ENCODE peak calls at places on chromosomes 1 and 21, in nine cellular contexts. One of them, this sample, is unnamed.

GRCh38 chr1:181043025-181043880 is 9.5 kb downstream of the MR1 start:
- DNase-seq in lower leg skin: no peak
- DNase-seq in mucosa of descending colon: peak; percentile 63
- DNase-seq in Calu3: no peak
- DNase-seq in posterior cingulate gyrus: no peak
- DNase-seq in KBM-7: peak; percentile 71
- DNase-seq in activated naive CD4-positive, alpha-beta T cell: no peak
- DNase-seq in IMR-90: peak; percentile 43
- DNase-seq in stimulated activated CD4-positive, alpha-beta T cell treated with anti-CD3 and anti-CD28 coated beads, Interleukin-1b, Interleukin-23, amount 100 ng/mL, for 24 hours: no peak
- DNase-seq in this sample: no peak

GRCh38 chr1:201171063-201172036 is 17.1 kb upstream of the TMEM9 start:
- DNase-seq in lower leg skin: peak; percentile 87
- DNase-seq in mucosa of descending colon: peak; percentile 57
- DNase-seq in Calu3: peak; percentile 86
- DNase-seq in posterior cingulate gyrus: peak; percentile 90
- DNase-seq in KBM-7: peak; percentile 36
- DNase-seq in activated naive CD4-positive, alpha-beta T cell: no peak
- DNase-seq in IMR-90: peak; percentile 46
- DNase-seq in stimulated activated CD4-positive, alpha-beta T cell treated with anti-CD3 and anti-CD28 coated beads, Interleukin-1b, Interleukin-23, amount 100 ng/mL, for 24 hours: no peak
- DNase-seq in this sample: peak; percentile 36

GRCh38 chr1:53637726-53638640 is 101.0 kb downstream of the GLIS1 start:
- DNase-seq in lower leg skin: peak; percentile 82
- DNase-seq in mucosa of descending colon: no peak
- DNase-seq in Calu3: no peak
- DNase-seq in posterior cingulate gyrus: peak; percentile 57
- DNase-seq in KBM-7: peak; percentile 38
- DNase-seq in activated naive CD4-positive, alpha-beta T cell: no peak
- DNase-seq in IMR-90: no peak
- DNase-seq in stimulated activated CD4-positive, alpha-beta T cell treated with anti-CD3 and anti-CD28 coated beads, Interleukin-1b, Interleukin-23, amount 100 ng/mL, for 24 hours: no peak
- DNase-seq in this sample: no peak

GRCh38 chr1:53068314-53069084 is 6.5 kb downstream of the PODN start:
- DNase-seq in lower leg skin: no peak
- DNase-seq in mucosa of descending colon: no peak
- DNase-seq in Calu3: no peak
- DNase-seq in posterior cingulate gyrus: peak; percentile 66
- DNase-seq in KBM-7: no peak
- DNase-seq in activated naive CD4-positive, alpha-beta T cell: no peak
- DNase-seq in IMR-90: no peak
- DNase-seq in stimulated activated CD4-positive, alpha-beta T cell treated with anti-CD3 and anti-CD28 coated beads, Interleukin-1b, Interleukin-23, amount 100 ng/mL, for 24 hours: no peak
- DNase-seq in this sample: no peak

GRCh38 chr1:78855258-78855657 is 151.3 kb downstream of the ADGRL4 start:
- DNase-seq in lower leg skin: no peak
- DNase-seq in mucosa of descending colon: no peak
- DNase-seq in Calu3: no peak
- DNase-seq in posterior cingulate gyrus: no peak
- DNase-seq in KBM-7: no peak
- DNase-seq in activated naive CD4-positive, alpha-beta T cell: no peak
- DNase-seq in IMR-90: no peak
- DNase-seq in stimulated activated CD4-positive, alpha-beta T cell treated with anti-CD3 and anti-CD28 coated beads, Interleukin-1b, Interleukin-23, amount 100 ng/mL, for 24 hours: no peak
- DNase-seq in this sample: no peak

GRCh38 chr21:17613242-17613676 is 558 bp upstream of the BTG3 start:
- DNase-seq in lower leg skin: peak; percentile 91
- DNase-seq in mucosa of descending colon: peak; percentile 42
- DNase-seq in Calu3: peak; percentile 0
- DNase-seq in posterior cingulate gyrus: peak; percentile 84
- DNase-seq in KBM-7: no peak
- DNase-seq in activated naive CD4-positive, alpha-beta T cell: no peak
- DNase-seq in IMR-90: no peak
- DNase-seq in stimulated activated CD4-positive, alpha-beta T cell treated with anti-CD3 and anti-CD28 coated beads, Interleukin-1b, Interleukin-23, amount 100 ng/mL, for 24 hours: no peak
- DNase-seq in this sample: peak; percentile 23

GRCh38 chr1:79791488-79792211 is 785.1 kb upstream of the ADGRL4 start:
- DNase-seq in lower leg skin: no peak
- DNase-seq in mucosa of descending colon: no peak
- DNase-seq in Calu3: no peak
- DNase-seq in posterior cingulate gyrus: no peak
- DNase-seq in KBM-7: no peak
- DNase-seq in activated naive CD4-positive, alpha-beta T cell: no peak
- DNase-seq in IMR-90: no peak
- DNase-seq in stimulated activated CD4-positive, alpha-beta T cell treated with anti-CD3 and anti-CD28 coated beads, Interleukin-1b, Interleukin-23, amount 100 ng/mL, for 24 hours: no peak
- DNase-seq in this sample: peak; percentile 44

GRCh38 chr1:41353744-41354143 is 7.5 kb upstream of the FOXO6 start:
- DNase-seq in lower leg skin: peak; percentile 61
- DNase-seq in mucosa of descending colon: no peak
- DNase-seq in Calu3: peak; percentile 74
- DNase-seq in posterior cingulate gyrus: peak; percentile 53
- DNase-seq in KBM-7: no peak
- DNase-seq in activated naive CD4-positive, alpha-beta T cell: no peak
- DNase-seq in IMR-90: no peak
- DNase-seq in stimulated activated CD4-positive, alpha-beta T cell treated with anti-CD3 and anti-CD28 coated beads, Interleukin-1b, Interleukin-23, amount 100 ng/mL, for 24 hours: no peak
- DNase-seq in this sample: no peak

GRCh38 chr1:32981003-32981909 is 16.6 kb upstream of the RNF19B start:
- DNase-seq in lower leg skin: no peak
- DNase-seq in mucosa of descending colon: peak; percentile 79
- DNase-seq in Calu3: peak; percentile 79
- DNase-seq in posterior cingulate gyrus: no peak
- DNase-seq in KBM-7: peak; percentile 91
- DNase-seq in activated naive CD4-positive, alpha-beta T cell: peak; percentile 15
- DNase-seq in IMR-90: peak; percentile 94
- DNase-seq in stimulated activated CD4-positive, alpha-beta T cell treated with anti-CD3 and anti-CD28 coated beads, Interleukin-1b, Interleukin-23, amount 100 ng/mL, for 24 hours: peak; percentile 33
- DNase-seq in this sample: peak; percentile 90

GRCh38 chr1:175853681-175854080 is 110.3 kb upstream of the TNR start:
- DNase-seq in lower leg skin: no peak
- DNase-seq in mucosa of descending colon: no peak
- DNase-seq in Calu3: no peak
- DNase-seq in posterior cingulate gyrus: no peak
- DNase-seq in KBM-7: no peak
- DNase-seq in activated naive CD4-positive, alpha-beta T cell: no peak
- DNase-seq in IMR-90: no peak
- DNase-seq in stimulated activated CD4-positive, alpha-beta T cell treated with anti-CD3 and anti-CD28 coated beads, Interleukin-1b, Interleukin-23, amount 100 ng/mL, for 24 hours: no peak
- DNase-seq in this sample: no peak

GRCh38 chr1:26288311-26288941 is 8.5 kb downstream of the SH3BGRL3 start:
- DNase-seq in lower leg skin: no peak
- DNase-seq in mucosa of descending colon: peak; percentile 26
- DNase-seq in Calu3: no peak
- DNase-seq in posterior cingulate gyrus: peak; percentile 77
- DNase-seq in KBM-7: peak; percentile 68
- DNase-seq in activated naive CD4-positive, alpha-beta T cell: peak; percentile 9
- DNase-seq in IMR-90: peak; percentile 30
- DNase-seq in stimulated activated CD4-positive, alpha-beta T cell treated with anti-CD3 and anti-CD28 coated beads, Interleukin-1b, Interleukin-23, amount 100 ng/mL, for 24 hours: no peak
- DNase-seq in this sample: no peak

GRCh38 chr1:89975540-89976125 is 19.3 kb upstream of the ZNF326 start:
- DNase-seq in lower leg skin: no peak
- DNase-seq in mucosa of descending colon: no peak
- DNase-seq in Calu3: no peak
- DNase-seq in posterior cingulate gyrus: no peak
- DNase-seq in KBM-7: peak; percentile 39
- DNase-seq in activated naive CD4-positive, alpha-beta T cell: no peak
- DNase-seq in IMR-90: no peak
- DNase-seq in stimulated activated CD4-positive, alpha-beta T cell treated with anti-CD3 and anti-CD28 coated beads, Interleukin-1b, Interleukin-23, amount 100 ng/mL, for 24 hours: no peak
- DNase-seq in this sample: no peak

GRCh38 chr21:39724944-39725343 is 20.0 kb upstream of the IGSF5 start:
- DNase-seq in lower leg skin: no peak
- DNase-seq in mucosa of descending colon: no peak
- DNase-seq in Calu3: no peak
- DNase-seq in posterior cingulate gyrus: no peak
- DNase-seq in KBM-7: no peak
- DNase-seq in activated naive CD4-positive, alpha-beta T cell: no peak
- DNase-seq in IMR-90: no peak
- DNase-seq in stimulated activated CD4-positive, alpha-beta T cell treated with anti-CD3 and anti-CD28 coated beads, Interleukin-1b, Interleukin-23, amount 100 ng/mL, for 24 hours: no peak
- DNase-seq in this sample: no peak

GRCh38 chr1:77288275-77288674 is 6.5 kb downstream of the AK5 start:
- DNase-seq in lower leg skin: no peak
- DNase-seq in mucosa of descending colon: no peak
- DNase-seq in Calu3: no peak
- DNase-seq in posterior cingulate gyrus: no peak
- DNase-seq in KBM-7: no peak
- DNase-seq in activated naive CD4-positive, alpha-beta T cell: no peak
- DNase-seq in IMR-90: peak; percentile 48
- DNase-seq in stimulated activated CD4-positive, alpha-beta T cell treated with anti-CD3 and anti-CD28 coated beads, Interleukin-1b, Interleukin-23, amount 100 ng/mL, for 24 hours: no peak
- DNase-seq in this sample: peak; percentile 43

GRCh38 chr1:25469177-25469576 is 38.5 kb downstream of the MACO1 start:
- DNase-seq in lower leg skin: no peak
- DNase-seq in mucosa of descending colon: no peak
- DNase-seq in Calu3: no peak
- DNase-seq in posterior cingulate gyrus: no peak
- DNase-seq in KBM-7: no peak
- DNase-seq in activated naive CD4-positive, alpha-beta T cell: no peak
- DNase-seq in IMR-90: peak; percentile 80
- DNase-seq in stimulated activated CD4-positive, alpha-beta T cell treated with anti-CD3 and anti-CD28 coated beads, Interleukin-1b, Interleukin-23, amount 100 ng/mL, for 24 hours: no peak
- DNase-seq in this sample: peak; percentile 62

GRCh38 chr1:193462629-193463320 is 276.4 kb upstream of the B3GALT2 start:
- DNase-seq in lower leg skin: no peak
- DNase-seq in mucosa of descending colon: no peak
- DNase-seq in Calu3: peak; percentile 49
- DNase-seq in posterior cingulate gyrus: no peak
- DNase-seq in KBM-7: peak; percentile 74
- DNase-seq in activated naive CD4-positive, alpha-beta T cell: no peak
- DNase-seq in IMR-90: peak; percentile 21
- DNase-seq in stimulated activated CD4-positive, alpha-beta T cell treated with anti-CD3 and anti-CD28 coated beads, Interleukin-1b, Interleukin-23, amount 100 ng/mL, for 24 hours: no peak
- DNase-seq in this sample: peak; percentile 70

GRCh38 chr1:246748006-246748405 is 23.8 kb downstream of the SCCPDH start:
- DNase-seq in lower leg skin: no peak
- DNase-seq in mucosa of descending colon: no peak
- DNase-seq in Calu3: no peak
- DNase-seq in posterior cingulate gyrus: no peak
- DNase-seq in KBM-7: no peak
- DNase-seq in activated naive CD4-positive, alpha-beta T cell: no peak
- DNase-seq in IMR-90: no peak
- DNase-seq in stimulated activated CD4-positive, alpha-beta T cell treated with anti-CD3 and anti-CD28 coated beads, Interleukin-1b, Interleukin-23, amount 100 ng/mL, for 24 hours: no peak
- DNase-seq in this sample: no peak

GRCh38 chr1:112524251-112524650 is 15.5 kb downstream of the WNT2B start:
- DNase-seq in lower leg skin: no peak
- DNase-seq in mucosa of descending colon: no peak
- DNase-seq in Calu3: no peak
- DNase-seq in posterior cingulate gyrus: no peak
- DNase-seq in KBM-7: no peak
- DNase-seq in activated naive CD4-positive, alpha-beta T cell: no peak
- DNase-seq in IMR-90: no peak
- DNase-seq in stimulated activated CD4-positive, alpha-beta T cell treated with anti-CD3 and anti-CD28 coated beads, Interleukin-1b, Interleukin-23, amount 100 ng/mL, for 24 hours: no peak
- DNase-seq in this sample: peak; percentile 85

GRCh38 chr1:187655163-187655562 is 826.4 kb downstream of the PLA2G4A start:
- DNase-seq in lower leg skin: no peak
- DNase-seq in mucosa of descending colon: no peak
- DNase-seq in Calu3: no peak
- DNase-seq in posterior cingulate gyrus: no peak
- DNase-seq in KBM-7: no peak
- DNase-seq in activated naive CD4-positive, alpha-beta T cell: no peak
- DNase-seq in IMR-90: peak; percentile 58
- DNase-seq in stimulated activated CD4-positive, alpha-beta T cell treated with anti-CD3 and anti-CD28 coated beads, Interleukin-1b, Interleukin-23, amount 100 ng/mL, for 24 hours: no peak
- DNase-seq in this sample: peak; percentile 5

GRCh38 chr1:182391028-182391361 is 595 bp downstream of the GLUL start:
- DNase-seq in lower leg skin: no peak
- DNase-seq in mucosa of descending colon: no peak
- DNase-seq in Calu3: no peak
- DNase-seq in posterior cingulate gyrus: no peak
- DNase-seq in KBM-7: no peak
- DNase-seq in activated naive CD4-positive, alpha-beta T cell: no peak
- DNase-seq in IMR-90: no peak
- DNase-seq in stimulated activated CD4-positive, alpha-beta T cell treated with anti-CD3 and anti-CD28 coated beads, Interleukin-1b, Interleukin-23, amount 100 ng/mL, for 24 hours: no peak
- DNase-seq in this sample: no peak

GRCh38 chr1:41362357-41362721 is 1.1 kb downstream of the FOXO6 start:
- DNase-seq in lower leg skin: no peak
- DNase-seq in mucosa of descending colon: no peak
- DNase-seq in Calu3: no peak
- DNase-seq in posterior cingulate gyrus: no peak
- DNase-seq in KBM-7: no peak
- DNase-seq in activated naive CD4-positive, alpha-beta T cell: no peak
- DNase-seq in IMR-90: no peak
- DNase-seq in stimulated activated CD4-positive, alpha-beta T cell treated with anti-CD3 and anti-CD28 coated beads, Interleukin-1b, Interleukin-23, amount 100 ng/mL, for 24 hours: no peak
- DNase-seq in this sample: no peak

GRCh38 chr1:68725353-68725752 is 228.5 kb upstream of the DEPDC1 start:
- DNase-seq in lower leg skin: no peak
- DNase-seq in mucosa of descending colon: no peak
- DNase-seq in Calu3: peak; percentile 58
- DNase-seq in posterior cingulate gyrus: no peak
- DNase-seq in KBM-7: no peak
- DNase-seq in activated naive CD4-positive, alpha-beta T cell: no peak
- DNase-seq in IMR-90: no peak
- DNase-seq in stimulated activated CD4-positive, alpha-beta T cell treated with anti-CD3 and anti-CD28 coated beads, Interleukin-1b, Interleukin-23, amount 100 ng/mL, for 24 hours: no peak
- DNase-seq in this sample: no peak

GRCh38 chr1:221865808-221866207 is 123.9 kb upstream of the DUSP10 start:
- DNase-seq in lower leg skin: no peak
- DNase-seq in mucosa of descending colon: no peak
- DNase-seq in Calu3: no peak
- DNase-seq in posterior cingulate gyrus: no peak
- DNase-seq in KBM-7: no peak
- DNase-seq in activated naive CD4-positive, alpha-beta T cell: no peak
- DNase-seq in IMR-90: peak; percentile 85
- DNase-seq in stimulated activated CD4-positive, alpha-beta T cell treated with anti-CD3 and anti-CD28 coated beads, Interleukin-1b, Interleukin-23, amount 100 ng/mL, for 24 hours: no peak
- DNase-seq in this sample: no peak

GRCh38 chr1:47978486-47978885 is 18.7 kb downstream of the TRABD2B start:
- DNase-seq in lower leg skin: no peak
- DNase-seq in mucosa of descending colon: peak; percentile 46
- DNase-seq in Calu3: no peak
- DNase-seq in posterior cingulate gyrus: no peak
- DNase-seq in KBM-7: no peak
- DNase-seq in activated naive CD4-positive, alpha-beta T cell: no peak
- DNase-seq in IMR-90: peak; percentile 9
- DNase-seq in stimulated activated CD4-positive, alpha-beta T cell treated with anti-CD3 and anti-CD28 coated beads, Interleukin-1b, Interleukin-23, amount 100 ng/mL, for 24 hours: no peak
- DNase-seq in this sample: no peak

GRCh38 chr1:85824066-85824835 is 116.0 kb upstream of the ZNHIT6 start:
- DNase-seq in lower leg skin: no peak
- DNase-seq in mucosa of descending colon: no peak
- DNase-seq in Calu3: peak; percentile 16
- DNase-seq in posterior cingulate gyrus: no peak
- DNase-seq in KBM-7: no peak
- DNase-seq in activated naive CD4-positive, alpha-beta T cell: no peak
- DNase-seq in IMR-90: no peak
- DNase-seq in stimulated activated CD4-positive, alpha-beta T cell treated with anti-CD3 and anti-CD28 coated beads, Interleukin-1b, Interleukin-23, amount 100 ng/mL, for 24 hours: no peak
- DNase-seq in this sample: no peak

GRCh38 chr1:31905681-31906080 is 32.5 kb downstream of the PTP4A2 start:
- DNase-seq in lower leg skin: no peak
- DNase-seq in mucosa of descending colon: no peak
- DNase-seq in Calu3: no peak
- DNase-seq in posterior cingulate gyrus: no peak
- DNase-seq in KBM-7: no peak
- DNase-seq in activated naive CD4-positive, alpha-beta T cell: no peak
- DNase-seq in IMR-90: no peak
- DNase-seq in stimulated activated CD4-positive, alpha-beta T cell treated with anti-CD3 and anti-CD28 coated beads, Interleukin-1b, Interleukin-23, amount 100 ng/mL, for 24 hours: no peak
- DNase-seq in this sample: no peak

GRCh38 chr1:224375059-224375458 is 18.4 kb downstream of the CNIH4 start:
- DNase-seq in lower leg skin: no peak
- DNase-seq in mucosa of descending colon: no peak
- DNase-seq in Calu3: no peak
- DNase-seq in posterior cingulate gyrus: no peak
- DNase-seq in KBM-7: no peak
- DNase-seq in activated naive CD4-positive, alpha-beta T cell: no peak
- DNase-seq in IMR-90: no peak
- DNase-seq in stimulated activated CD4-positive, alpha-beta T cell treated with anti-CD3 and anti-CD28 coated beads, Interleukin-1b, Interleukin-23, amount 100 ng/mL, for 24 hours: no peak
- DNase-seq in this sample: no peak

GRCh38 chr1:36309397-36309796 is 3.2 kb downstream of the SH3D21 start:
- DNase-seq in lower leg skin: peak; percentile 53
- DNase-seq in mucosa of descending colon: no peak
- DNase-seq in Calu3: no peak
- DNase-seq in posterior cingulate gyrus: no peak
- DNase-seq in KBM-7: no peak
- DNase-seq in activated naive CD4-positive, alpha-beta T cell: no peak
- DNase-seq in IMR-90: no peak
- DNase-seq in stimulated activated CD4-positive, alpha-beta T cell treated with anti-CD3 and anti-CD28 coated beads, Interleukin-1b, Interleukin-23, amount 100 ng/mL, for 24 hours: no peak
- DNase-seq in this sample: no peak

GRCh38 chr1:22582670-22583635 is 19.7 kb downstream of the EPHA8 start:
- DNase-seq in lower leg skin: no peak
- DNase-seq in mucosa of descending colon: no peak
- DNase-seq in Calu3: no peak
- DNase-seq in posterior cingulate gyrus: no peak
- DNase-seq in KBM-7: no peak
- DNase-seq in activated naive CD4-positive, alpha-beta T cell: no peak
- DNase-seq in IMR-90: no peak
- DNase-seq in stimulated activated CD4-positive, alpha-beta T cell treated with anti-CD3 and anti-CD28 coated beads, Interleukin-1b, Interleukin-23, amount 100 ng/mL, for 24 hours: no peak
- DNase-seq in this sample: no peak

GRCh38 chr1:161427733-161428516 is 60.2 kb upstream of the CFAP126 start:
- DNase-seq in lower leg skin: no peak
- DNase-seq in mucosa of descending colon: no peak
- DNase-seq in Calu3: peak; percentile 19
- DNase-seq in posterior cingulate gyrus: no peak
- DNase-seq in KBM-7: no peak
- DNase-seq in activated naive CD4-positive, alpha-beta T cell: no peak
- DNase-seq in IMR-90: peak; percentile 68
- DNase-seq in stimulated activated CD4-positive, alpha-beta T cell treated with anti-CD3 and anti-CD28 coated beads, Interleukin-1b, Interleukin-23, amount 100 ng/mL, for 24 hours: no peak
- DNase-seq in this sample: peak; percentile 63

GRCh38 chr1:66403031-66403731 is 130.8 kb upstream of the SGIP1 start:
- DNase-seq in lower leg skin: no peak
- DNase-seq in mucosa of descending colon: no peak
- DNase-seq in Calu3: no peak
- DNase-seq in posterior cingulate gyrus: peak; percentile 40
- DNase-seq in KBM-7: no peak
- DNase-seq in activated naive CD4-positive, alpha-beta T cell: no peak
- DNase-seq in IMR-90: no peak
- DNase-seq in stimulated activated CD4-positive, alpha-beta T cell treated with anti-CD3 and anti-CD28 coated beads, Interleukin-1b, Interleukin-23, amount 100 ng/mL, for 24 hours: no peak
- DNase-seq in this sample: peak; percentile 42

This sample was measured in fibroblast of the aortic adventitia.